ENCODE peak calls at places on chromosomes 11 and 22, in nine cellular contexts. One of them, this sample, is unnamed.

GRCh38 chr11:65308281-65308891 is 6.3 kb upstream of the CDC42EP2 start:
- DNase-seq in astrocyte of the spinal cord: no peak
- DNase-seq in tibial artery: no peak
- DNase-seq in Calu3: peak
- DNase-seq in A549: no peak
- DNase-seq in fibroblast of mammary gland: no peak
- DNase-seq in CD4-positive, alpha-beta T cell: no peak
- DNase-seq in mammary epithelial cell: no peak
- DNase-seq in mucosa of descending colon: peak
- DNase-seq in this sample: no peak

GRCh38 chr11:125426818-125427528 is 69.1 kb downstream of the FEZ1 start:
- DNase-seq in tibial artery: no peak
- DNase-seq in A549: no peak
- DNase-seq in Calu3: no peak
- DNase-seq in mammary epithelial cell: no peak
- DNase-seq in CD4-positive, alpha-beta T cell: no peak
- DNase-seq in mucosa of descending colon: no peak
- DNase-seq in astrocyte of the spinal cord: no peak
- DNase-seq in fibroblast of mammary gland: no peak
- DNase-seq in this sample: no peak

GRCh38 chr11:88704505-88704904 is 361.3 kb downstream of the GRM5 start:
- DNase-seq in fibroblast of mammary gland: peak
- DNase-seq in mucosa of descending colon: no peak
- DNase-seq in tibial artery: no peak
- DNase-seq in Calu3: no peak
- DNase-seq in CD4-positive, alpha-beta T cell: no peak
- DNase-seq in mammary epithelial cell: peak
- DNase-seq in A549: no peak
- DNase-seq in astrocyte of the spinal cord: peak
- DNase-seq in this sample: no peak

GRCh38 chr22:19197997-19198865 is 19.7 kb upstream of the SLC25A1 start:
- DNase-seq in A549: no peak
- DNase-seq in Calu3: no peak
- DNase-seq in astrocyte of the spinal cord: no peak
- DNase-seq in CD4-positive, alpha-beta T cell: no peak
- DNase-seq in tibial artery: no peak
- DNase-seq in mucosa of descending colon: no peak
- DNase-seq in mammary epithelial cell: no peak
- DNase-seq in fibroblast of mammary gland: no peak
- DNase-seq in this sample: no peak

GRCh38 chr11:34021977-34022735 is 29.4 kb upstream of the CAPRIN1 start:
- DNase-seq in tibial artery: no peak
- DNase-seq in A549: no peak
- DNase-seq in CD4-positive, alpha-beta T cell: no peak
- DNase-seq in astrocyte of the spinal cord: no peak
- DNase-seq in mucosa of descending colon: no peak
- DNase-seq in Calu3: no peak
- DNase-seq in fibroblast of mammary gland: no peak
- DNase-seq in mammary epithelial cell: no peak
- DNase-seq in this sample: no peak

GRCh38 chr22:29623059-29623458 is 19.6 kb downstream of the NF2 start:
- DNase-seq in CD4-positive, alpha-beta T cell: no peak
- DNase-seq in tibial artery: no peak
- DNase-seq in fibroblast of mammary gland: no peak
- DNase-seq in A549: no peak
- DNase-seq in astrocyte of the spinal cord: no peak
- DNase-seq in Calu3: no peak
- DNase-seq in mammary epithelial cell: peak
- DNase-seq in mucosa of descending colon: no peak
- DNase-seq in this sample: no peak

GRCh38 chr11:70755410-70756158 is 357.3 kb downstream of the CTTN start:
- DNase-seq in A549: peak
- DNase-seq in Calu3: peak
- DNase-seq in mammary epithelial cell: peak
- DNase-seq in astrocyte of the spinal cord: peak
- DNase-seq in tibial artery: peak
- DNase-seq in CD4-positive, alpha-beta T cell: peak
- DNase-seq in fibroblast of mammary gland: peak
- DNase-seq in mucosa of descending colon: peak
- DNase-seq in this sample: peak

GRCh38 chr11:133928628-133929059 is 28.1 kb downstream of the IGSF9B start:
- DNase-seq in astrocyte of the spinal cord: no peak
- DNase-seq in Calu3: peak
- DNase-seq in fibroblast of mammary gland: no peak
- DNase-seq in mammary epithelial cell: peak
- DNase-seq in mucosa of descending colon: peak
- DNase-seq in CD4-positive, alpha-beta T cell: peak
- DNase-seq in tibial artery: no peak
- DNase-seq in A549: no peak
- DNase-seq in this sample: no peak

GRCh38 chr22:30933457-30933856 is 35.1 kb downstream of the MORC2 start:
- DNase-seq in Calu3: no peak
- DNase-seq in fibroblast of mammary gland: no peak
- DNase-seq in A549: no peak
- DNase-seq in mammary epithelial cell: no peak
- DNase-seq in tibial artery: no peak
- DNase-seq in CD4-positive, alpha-beta T cell: no peak
- DNase-seq in astrocyte of the spinal cord: no peak
- DNase-seq in mucosa of descending colon: no peak
- DNase-seq in this sample: no peak

GRCh38 chr22:40193429-40194421 is 16.0 kb downstream of the TNRC6B start:
- DNase-seq in fibroblast of mammary gland: peak
- DNase-seq in tibial artery: no peak
- DNase-seq in CD4-positive, alpha-beta T cell: no peak
- DNase-seq in A549: peak
- DNase-seq in Calu3: no peak
- DNase-seq in mammary epithelial cell: no peak
- DNase-seq in mucosa of descending colon: no peak
- DNase-seq in astrocyte of the spinal cord: peak
- DNase-seq in this sample: no peak

GRCh38 chr11:28107331-28107725 is 628 bp downstream of the KIF18A start:
- DNase-seq in fibroblast of mammary gland: peak
- DNase-seq in A549: no peak
- DNase-seq in Calu3: no peak
- DNase-seq in tibial artery: no peak
- DNase-seq in CD4-positive, alpha-beta T cell: no peak
- DNase-seq in mammary epithelial cell: no peak
- DNase-seq in mucosa of descending colon: no peak
- DNase-seq in astrocyte of the spinal cord: no peak
- DNase-seq in this sample: no peak

GRCh38 chr22:43449831-43450225 is 38.0 kb downstream of the MPPED1 start:
- DNase-seq in fibroblast of mammary gland: no peak
- DNase-seq in CD4-positive, alpha-beta T cell: no peak
- DNase-seq in mammary epithelial cell: no peak
- DNase-seq in astrocyte of the spinal cord: no peak
- DNase-seq in tibial artery: no peak
- DNase-seq in mucosa of descending colon: no peak
- DNase-seq in A549: no peak
- DNase-seq in Calu3: no peak
- DNase-seq in this sample: no peak

GRCh38 chr11:92424281-92424680 is 199.7 kb downstream of the FAT3 start:
- DNase-seq in Calu3: no peak
- DNase-seq in tibial artery: no peak
- DNase-seq in fibroblast of mammary gland: no peak
- DNase-seq in mammary epithelial cell: no peak
- DNase-seq in A549: no peak
- DNase-seq in astrocyte of the spinal cord: peak
- DNase-seq in CD4-positive, alpha-beta T cell: no peak
- DNase-seq in mucosa of descending colon: no peak
- DNase-seq in this sample: peak

GRCh38 chr22:37472418-37473006 is 13.7 kb downstream of the MFNG start:
- DNase-seq in A549: peak
- DNase-seq in astrocyte of the spinal cord: no peak
- DNase-seq in fibroblast of mammary gland: peak
- DNase-seq in Calu3: peak
- DNase-seq in mammary epithelial cell: no peak
- DNase-seq in CD4-positive, alpha-beta T cell: peak
- DNase-seq in mucosa of descending colon: no peak
- DNase-seq in tibial artery: no peak
- DNase-seq in this sample: no peak
- TF ChIP-seq CTCF in A549: peak
- TF ChIP-seq CTCF in astrocyte of the spinal cord: peak
- TF ChIP-seq CTCF in fibroblast of mammary gland: peak
- TF ChIP-seq CTCF in Calu3: peak
- TF ChIP-seq CTCF in mammary epithelial cell: peak
- TF ChIP-seq CTCF in CD4-positive, alpha-beta T cell: peak
- TF ChIP-seq CTCF in mucosa of descending colon: peak
- TF ChIP-seq CTCF in tibial artery: no peak
- TF ChIP-seq CTCF in this sample: peak

GRCh38 chr22:24421428-24421931 is 5.9 kb upstream of the ADORA2A start:
- DNase-seq in astrocyte of the spinal cord: no peak
- DNase-seq in mammary epithelial cell: no peak
- DNase-seq in Calu3: peak
- DNase-seq in A549: peak
- DNase-seq in mucosa of descending colon: peak
- DNase-seq in fibroblast of mammary gland: no peak
- DNase-seq in tibial artery: no peak
- DNase-seq in CD4-positive, alpha-beta T cell: no peak
- DNase-seq in this sample: no peak
- TF ChIP-seq CTCF in astrocyte of the spinal cord: peak
- TF ChIP-seq CTCF in mammary epithelial cell: no peak
- TF ChIP-seq CTCF in Calu3: peak
- TF ChIP-seq CTCF in A549: peak
- TF ChIP-seq CTCF in mucosa of descending colon: no peak
- TF ChIP-seq CTCF in fibroblast of mammary gland: no peak
- TF ChIP-seq CTCF in tibial artery: no peak
- TF ChIP-seq CTCF in CD4-positive, alpha-beta T cell: peak
- TF ChIP-seq CTCF in this sample: peak

DNA sequence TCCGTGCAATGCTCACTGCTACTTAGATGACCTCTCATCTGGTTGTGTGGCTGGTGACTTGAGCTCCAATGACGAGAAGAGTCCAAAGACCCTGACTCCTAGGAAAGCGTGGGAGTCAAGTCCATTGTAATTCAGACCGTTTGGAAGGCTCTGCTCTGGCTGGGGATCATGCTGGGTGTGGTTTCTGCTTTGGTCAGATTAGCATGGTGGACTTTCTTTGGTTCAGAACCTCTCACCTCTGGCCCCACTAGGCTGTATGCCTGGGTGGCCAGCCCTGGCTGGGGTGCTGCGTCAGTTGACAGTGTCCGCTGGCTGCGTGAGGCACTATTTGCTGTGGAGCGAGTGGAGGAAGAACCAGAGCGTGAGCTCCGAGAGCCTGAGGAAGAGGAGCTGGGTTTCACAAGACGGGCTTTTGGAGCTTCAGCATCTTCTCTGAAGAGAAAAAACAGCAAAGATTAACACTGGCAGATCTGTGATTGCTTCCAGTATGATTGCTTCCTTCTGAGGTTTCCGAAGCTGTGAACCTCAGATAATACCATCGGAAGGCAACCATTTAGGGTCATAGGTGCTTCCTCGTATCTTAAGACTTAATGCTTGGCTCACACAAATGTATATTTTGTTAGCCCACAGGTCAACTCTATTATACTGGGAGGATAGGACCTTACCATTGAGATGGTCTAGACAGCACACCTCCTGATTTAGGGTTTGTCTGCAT is 11.6 kb upstream of the HSPA8 start:
- DNase-seq in mammary epithelial cell: no peak
- DNase-seq in mucosa of descending colon: no peak
- DNase-seq in astrocyte of the spinal cord: no peak
- DNase-seq in tibial artery: no peak
- DNase-seq in fibroblast of mammary gland: no peak
- DNase-seq in A549: no peak
- DNase-seq in Calu3: no peak
- DNase-seq in CD4-positive, alpha-beta T cell: no peak
- DNase-seq in this sample: no peak
- TF ChIP-seq CTCF in mammary epithelial cell: no peak
- TF ChIP-seq CTCF in mucosa of descending colon: no peak
- TF ChIP-seq CTCF in astrocyte of the spinal cord: no peak
- TF ChIP-seq CTCF in tibial artery: no peak
- TF ChIP-seq CTCF in fibroblast of mammary gland: no peak
- TF ChIP-seq CTCF in A549: no peak
- TF ChIP-seq CTCF in Calu3: no peak
- TF ChIP-seq CTCF in CD4-positive, alpha-beta T cell: no peak
- TF ChIP-seq CTCF in this sample: no peak

GRCh38 chr11:8809185-8809584 is 101.8 kb upstream of the AKIP1 start:
- DNase-seq in astrocyte of the spinal cord: peak
- DNase-seq in A549: no peak
- DNase-seq in tibial artery: no peak
- DNase-seq in Calu3: no peak
- DNase-seq in fibroblast of mammary gland: no peak
- DNase-seq in mucosa of descending colon: no peak
- DNase-seq in mammary epithelial cell: peak
- DNase-seq in CD4-positive, alpha-beta T cell: no peak
- DNase-seq in this sample: no peak

GRCh38 chr11:8809605-8810272 is 101.2 kb upstream of the AKIP1 start:
- DNase-seq in mucosa of descending colon: no peak
- DNase-seq in fibroblast of mammary gland: no peak
- DNase-seq in astrocyte of the spinal cord: no peak
- DNase-seq in CD4-positive, alpha-beta T cell: no peak
- DNase-seq in tibial artery: no peak
- DNase-seq in Calu3: no peak
- DNase-seq in mammary epithelial cell: no peak
- DNase-seq in A549: no peak
- DNase-seq in this sample: no peak

GRCh38 chr11:8811571-8811970 is 99.4 kb upstream of the AKIP1 start:
- DNase-seq in CD4-positive, alpha-beta T cell: no peak
- DNase-seq in mucosa of descending colon: no peak
- DNase-seq in A549: no peak
- DNase-seq in fibroblast of mammary gland: no peak
- DNase-seq in Calu3: no peak
- DNase-seq in mammary epithelial cell: no peak
- DNase-seq in astrocyte of the spinal cord: no peak
- DNase-seq in tibial artery: no peak
- DNase-seq in this sample: no peak

GRCh38 chr11:8812438-8812837 is 98.6 kb upstream of the AKIP1 start:
- DNase-seq in astrocyte of the spinal cord: no peak
- DNase-seq in CD4-positive, alpha-beta T cell: no peak
- DNase-seq in mammary epithelial cell: no peak
- DNase-seq in A549: peak
- DNase-seq in tibial artery: peak
- DNase-seq in fibroblast of mammary gland: peak
- DNase-seq in Calu3: peak
- DNase-seq in mucosa of descending colon: no peak
- DNase-seq in this sample: no peak

DNA sequence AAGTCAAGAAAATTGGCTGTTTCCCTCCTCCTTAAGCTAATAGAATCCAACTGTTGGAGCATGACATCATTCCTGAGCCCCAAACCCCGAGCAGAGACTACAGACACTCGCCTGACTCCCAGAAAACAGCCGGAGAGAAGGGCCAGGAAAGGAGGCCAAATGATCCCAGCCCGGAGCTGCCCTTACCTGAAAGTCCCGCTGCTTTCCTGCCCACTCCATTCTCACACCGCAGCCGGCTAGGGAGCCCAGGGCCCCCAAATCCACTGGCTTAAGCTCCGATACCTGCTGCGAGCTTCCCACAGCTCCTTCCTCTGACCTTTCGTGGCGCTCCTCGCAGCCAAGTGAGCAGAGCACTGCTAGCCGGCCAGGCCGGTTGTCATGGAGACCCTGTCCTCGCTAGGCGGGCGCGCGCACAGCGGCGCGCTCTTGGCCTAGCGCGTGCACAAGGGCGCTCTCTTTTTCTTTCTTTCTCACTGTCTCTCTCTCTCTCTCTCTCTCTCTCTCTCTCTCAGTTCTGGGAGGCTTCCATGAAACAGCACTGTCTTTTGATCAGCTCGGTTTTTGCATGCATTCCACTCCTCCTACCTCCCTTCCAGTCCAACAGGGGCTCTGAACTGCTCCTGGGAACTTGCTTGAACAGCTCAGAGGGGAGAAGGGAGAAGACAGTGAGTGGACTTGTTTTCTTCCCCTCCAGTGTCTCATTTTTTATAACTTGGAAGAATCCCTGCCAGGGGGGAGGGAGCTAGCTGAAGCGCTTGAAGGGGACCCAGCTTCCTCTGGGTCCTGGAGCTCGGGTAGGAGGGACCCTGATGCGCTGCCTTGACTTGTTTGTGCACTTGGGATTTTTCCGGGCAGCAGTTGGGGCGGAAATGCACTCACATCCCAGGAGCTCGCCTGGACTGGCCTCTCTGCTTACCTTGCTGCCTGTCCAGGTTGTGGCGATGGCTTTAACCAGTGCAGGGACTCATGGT is 100.4 kb upstream of the AKIP1 start:
- DNase-seq in mucosa of descending colon: peak
- DNase-seq in A549: no peak
- DNase-seq in mammary epithelial cell: peak
- DNase-seq in astrocyte of the spinal cord: peak
- DNase-seq in tibial artery: peak
- DNase-seq in fibroblast of mammary gland: peak
- DNase-seq in CD4-positive, alpha-beta T cell: no peak
- DNase-seq in Calu3: peak
- DNase-seq in this sample: peak
- TF ChIP-seq CTCF in mucosa of descending colon: no peak
- TF ChIP-seq CTCF in A549: no peak
- TF ChIP-seq CTCF in mammary epithelial cell: no peak
- TF ChIP-seq CTCF in astrocyte of the spinal cord: no peak
- TF ChIP-seq CTCF in tibial artery: no peak
- TF ChIP-seq CTCF in fibroblast of mammary gland: no peak
- TF ChIP-seq CTCF in CD4-positive, alpha-beta T cell: no peak
- TF ChIP-seq CTCF in Calu3: no peak
- TF ChIP-seq CTCF in this sample: no peak

This sample was measured in HFFc6.